ENCODE peak calls at places on chromosomes 13 and 19, in ten cellular contexts. W is naive thymus-derived CD8-positive, alpha-beta T cell; H is Calu3; O is NCI-H2029; P is natural killer cell treated with Interleukin-12 subunit alpha and Interleukin-12 subunit beta and Interleukin-15 and Interleukin-18, amount 100 ng/mL, for 72 hours; Y is NCI-H1092; C is GM20000; A is ELF-1; G is iPS-NIHi11; R is T follicular helper cell. Z is an unnamed sample.

GRCh38 chr19:38535212-38535611 is 82.5 kb downstream of the MAP4K1 start:
- DNase-seq in W (no peak), H (no peak), O (no peak), P (no peak), Y (no peak), C (no peak), A (no peak), G (no peak), R (no peak), Z (no peak)

GRCh38 chr13:112608212-112608611 is 20.3 kb upstream of the TUBGCP3 start:
- DNase-seq in W (no peak), H (no peak), O (no peak), P (no peak), Y (no peak), C (no peak), A (no peak), G (no peak), R (no peak), Z (no peak)

GRCh38 chr19:40803857-40804782 is 5.1 kb downstream of the EGLN2 start:
- DNase-seq in W (peak), H (no peak), O (peak), P (no peak), Y (no peak), C (peak), A (no peak), G (no peak), R (peak), Z (peak)

GRCh38 chr19:17180997-17181702 is 34.0 kb upstream of the USE1 start:
- DNase-seq in W (no peak), H (no peak), O (no peak), P (no peak), Y (no peak), C (no peak), A (peak), G (peak), R (no peak), Z (no peak)

GRCh38 chr13:35984776-35985453 is 146.3 kb downstream of the DCLK1 start:
- DNase-seq in W (no peak), H (no peak), O (peak), P (no peak), Y (peak), C (no peak), A (peak), G (peak), R (no peak), Z (no peak)

GRCh38 chr19:41193420-41194156 is 569 bp downstream of the CYP2S1 start:
- DNase-seq in W (no peak), H (no peak), O (no peak), P (no peak), Y (no peak), C (no peak), A (peak), G (no peak), R (no peak), Z (no peak)

GRCh38 chr13:73341748-73342147 is 282.9 kb downstream of the KLF5 start:
- DNase-seq in W (no peak), H (no peak), O (no peak), P (no peak), Y (no peak), C (no peak), A (no peak), G (peak), R (no peak), Z (no peak)

GRCh38 chr19:39407644-39408391 is 1.2 kb downstream of the ZFP36 start:
- DNase-seq in W (peak), H (peak), O (no peak), P (no peak), Y (no peak), C (no peak), A (no peak), G (no peak), R (peak), Z (peak)

GRCh38 chr19:8468761-8469458 is 24.1 kb downstream of the HNRNPM start:
- DNase-seq in W (no peak), H (no peak), O (no peak), P (no peak), Y (no peak), C (no peak), A (no peak), G (no peak), R (no peak), Z (no peak)

GRCh38 chr19:18464646-18465045 is 26.7 kb upstream of the ISYNA1 start:
- DNase-seq in W (no peak), H (no peak), O (peak), P (no peak), Y (peak), C (no peak), A (no peak), G (no peak), R (no peak), Z (no peak)

GRCh38 chr13:28820099-28821051 is at the start of gene MTUS2:
- DNase-seq in W (no peak), H (peak), O (no peak), P (no peak), Y (no peak), C (no peak), A (peak), G (peak), R (no peak), Z (no peak)

GRCh38 chr13:84946144-84946543 is 853.1 kb downstream of the SLITRK6 start:
- DNase-seq in W (no peak), H (no peak), O (no peak), P (no peak), Y (no peak), C (no peak), A (no peak), G (no peak), R (no peak), Z (no peak)

GRCh38 chr19:6276447-6276846 is 3.3 kb downstream of the MLLT1 start:
- DNase-seq in W (no peak), H (no peak), O (no peak), P (no peak), Y (no peak), C (no peak), A (peak), G (no peak), R (no peak), Z (no peak)

GRCh38 chr19:35249146-35249847 is 495 bp downstream of the LSR start:
- DNase-seq in W (no peak), H (peak), O (no peak), P (no peak), Y (no peak), C (peak), A (no peak), G (no peak), R (no peak), Z (no peak)

GRCh38 chr13:85367887-85368286 is 431.3 kb downstream of the SLITRK6 start:
- DNase-seq in W (no peak), H (no peak), O (no peak), P (no peak), Y (no peak), C (no peak), A (no peak), G (no peak), R (no peak), Z (no peak)

GRCh38 chr19:14818588-14818987 is 16.4 kb downstream of the OR7A5 start:
- DNase-seq in W (no peak), H (no peak), O (no peak), P (no peak), Y (no peak), C (no peak), A (no peak), G (no peak), R (no peak), Z (no peak)

GRCh38 chr13:41827507-41828213 is 133.2 kb downstream of the VWA8 start:
- DNase-seq in W (no peak), H (peak), O (no peak), P (no peak), Y (no peak), C (no peak), A (no peak), G (no peak), R (no peak), Z (no peak)

GRCh38 chr13:108193806-108194205 is 21.5 kb downstream of the LIG4 start:
- DNase-seq in W (no peak), H (no peak), O (no peak), P (no peak), Y (no peak), C (no peak), A (no peak), G (no peak), R (no peak), Z (no peak)

GRCh38 chr13:60028021-60028420 is 135.7 kb downstream of the DIAPH3 start:
- DNase-seq in W (no peak), H (no peak), O (no peak), P (no peak), Y (no peak), C (no peak), A (no peak), G (no peak), R (no peak), Z (no peak)

GRCh38 chr13:57633950-57634828 is 2.6 kb downstream of the PCDH17 start:
- DNase-seq in W (no peak), H (no peak), O (no peak), P (no peak), Y (no peak), C (no peak), A (peak), G (peak), R (no peak), Z (no peak)

GRCh38 chr13:20206065-20206725 is 13.5 kb upstream of the GJB2 start:
- DNase-seq in W (no peak), H (no peak), O (no peak), P (no peak), Y (no peak), C (no peak), A (peak), G (no peak), R (no peak), Z (no peak)

GRCh38 chr19:14407889-14408640 is 11.1 kb downstream of the DDX39A start:
- DNase-seq in W (no peak), H (no peak), O (no peak), P (no peak), Y (no peak), C (no peak), A (no peak), G (no peak), R (no peak), Z (no peak)

GRCh38 chr13:53028637-53029121 is at the start of gene OLFM4:
- DNase-seq in W (no peak), H (peak), O (no peak), P (no peak), Y (no peak), C (no peak), A (no peak), G (no peak), R (no peak), Z (no peak)

GRCh38 chr19:38842439-38843174 is 7.2 kb downstream of the HNRNPL start:
- DNase-seq in W (peak), H (no peak), O (no peak), P (peak), Y (no peak), C (no peak), A (no peak), G (no peak), R (peak), Z (peak)

GRCh38 chr13:82758056-82758455 is 1124.2 kb downstream of the SLITRK1 start:
- DNase-seq in W (no peak), H (no peak), O (no peak), P (no peak), Y (no peak), C (peak), A (peak), G (peak), R (no peak), Z (no peak)

GRCh38 chr13:96768524-96768923 is 225.8 kb downstream of the OXGR1 start:
- DNase-seq in W (no peak), H (no peak), O (no peak), P (no peak), Y (no peak), C (no peak), A (no peak), G (no peak), R (no peak), Z (no peak)

GRCh38 chr19:8342684-8343482 is at the start of gene KANK3:
- DNase-seq in W (peak), H (peak), O (peak), P (peak), Y (peak), C (peak), A (peak), G (peak), R (peak), Z (peak)

GRCh38 chr13:75458696-75459422 is 23.1 kb downstream of the TBC1D4 start:
- DNase-seq in W (no peak), H (peak), O (peak), P (no peak), Y (peak), C (peak), A (peak), G (peak), R (no peak), Z (no peak)

GRCh38 chr19:39110263-39110967 is 15.2 kb upstream of the PAK4 start:
- DNase-seq in W (peak), H (peak), O (peak), P (no peak), Y (no peak), C (peak), A (peak), G (peak), R (peak), Z (peak)

GRCh38 chr19:32896516-32897214 is 27.1 kb upstream of the SLC7A9 start:
- DNase-seq in W (no peak), H (no peak), O (no peak), P (no peak), Y (no peak), C (no peak), A (no peak), G (no peak), R (no peak), Z (no peak)

GRCh38 chr19:44737238-44738160 is 11.0 kb upstream of the BCL3 start:
- DNase-seq in W (no peak), H (no peak), O (no peak), P (no peak), Y (no peak), C (no peak), A (no peak), G (no peak), R (no peak), Z (no peak)